ENCODE peak calls at places on chromosomes 1 and 21, in four cellular contexts. One of them, this sample, is unnamed.

GRCh38 chr1:30415171-30415940 is 308.0 kb downstream of the MATN1 start:
- DNase-seq in stomach: no peak
- DNase-seq in Panc1: no peak
- DNase-seq in breast epithelium: no peak
- DNase-seq in this sample: peak

GRCh38 chr1:26408604-26409003 is 2.0 kb upstream of the LIN28A start:
- DNase-seq in stomach: peak
- DNase-seq in breast epithelium: peak
- DNase-seq in Panc1: no peak
- DNase-seq in this sample: no peak

GRCh38 chr21:39668369-39668768 is 55.6 kb downstream of the B3GALT5 start:
- DNase-seq in stomach: no peak
- DNase-seq in breast epithelium: no peak
- DNase-seq in Panc1: no peak
- DNase-seq in this sample: no peak

GRCh38 chr1:107687846-107688753 is 276.9 kb downstream of the VAV3 start:
- DNase-seq in breast epithelium: no peak
- DNase-seq in stomach: no peak
- DNase-seq in Panc1: no peak
- DNase-seq in this sample: no peak

GRCh38 chr1:41400235-41400634 is 39.0 kb downstream of the FOXO6 start:
- DNase-seq in Panc1: no peak
- DNase-seq in breast epithelium: no peak
- DNase-seq in stomach: peak
- DNase-seq in this sample: no peak

GRCh38 chr1:112618114-112618720 is 724 bp downstream of the ST7L start:
- DNase-seq in Panc1: no peak
- DNase-seq in stomach: no peak
- DNase-seq in breast epithelium: no peak
- DNase-seq in this sample: no peak

GRCh38 chr1:54850082-54850730 is 36.8 kb downstream of the DHCR24 start:
- DNase-seq in breast epithelium: no peak
- DNase-seq in Panc1: no peak
- DNase-seq in stomach: no peak
- DNase-seq in this sample: no peak

GRCh38 chr1:24558902-24559791 is 3.3 kb downstream of the NCMAP start:
- DNase-seq in stomach: peak
- DNase-seq in Panc1: peak
- DNase-seq in breast epithelium: peak
- DNase-seq in this sample: no peak

GRCh38 chr1:227315500-227316346 is 2.6 kb downstream of the CDC42BPA start:
- DNase-seq in breast epithelium: no peak
- DNase-seq in Panc1: no peak
- DNase-seq in stomach: peak
- DNase-seq in this sample: no peak

GRCh38 chr1:54976747-54977146 is 3.7 kb upstream of the TMEM61 start:
- DNase-seq in stomach: peak
- DNase-seq in Panc1: no peak
- DNase-seq in breast epithelium: no peak
- DNase-seq in this sample: no peak

GRCh38 chr1:38919075-38919474 is 22.6 kb downstream of the RHBDL2 start:
- DNase-seq in Panc1: no peak
- DNase-seq in breast epithelium: no peak
- DNase-seq in stomach: no peak
- DNase-seq in this sample: no peak

GRCh38 chr1:10625076-10625475 is 150.3 kb downstream of the PEX14 start:
- DNase-seq in Panc1: no peak
- DNase-seq in breast epithelium: no peak
- DNase-seq in stomach: no peak
- DNase-seq in this sample: no peak

GRCh38 chr1:91637539-91637994 is 136.9 kb downstream of the CDC7 start:
- DNase-seq in stomach: no peak
- DNase-seq in breast epithelium: no peak
- DNase-seq in Panc1: no peak
- DNase-seq in this sample: no peak

GRCh38 chr1:72278461-72278860 is 3.9 kb downstream of the NEGR1 start:
- DNase-seq in stomach: no peak
- DNase-seq in breast epithelium: no peak
- DNase-seq in Panc1: no peak
- DNase-seq in this sample: no peak

GRCh38 chr1:8763888-8764287 is 53.6 kb downstream of the RERE start:
- DNase-seq in Panc1: no peak
- DNase-seq in stomach: no peak
- DNase-seq in breast epithelium: no peak
- DNase-seq in this sample: no peak

GRCh38 chr1:218991089-218991488 is 182.6 kb upstream of the LYPLAL1 start:
- DNase-seq in Panc1: no peak
- DNase-seq in breast epithelium: no peak
- DNase-seq in stomach: no peak
- DNase-seq in this sample: no peak

GRCh38 chr1:14296795-14297194 is 301.7 kb upstream of the KAZN start:
- DNase-seq in stomach: no peak
- DNase-seq in breast epithelium: no peak
- DNase-seq in Panc1: no peak
- DNase-seq in this sample: no peak

GRCh38 chr1:204821476-204821875 is 49.2 kb upstream of the NFASC start:
- DNase-seq in stomach: no peak
- DNase-seq in breast epithelium: no peak
- DNase-seq in Panc1: no peak
- DNase-seq in this sample: no peak

GRCh38 chr1:9410737-9411297 is 118.1 kb downstream of the SPSB1 start:
- DNase-seq in Panc1: no peak
- DNase-seq in stomach: no peak
- DNase-seq in breast epithelium: no peak
- DNase-seq in this sample: no peak

GRCh38 chr1:185376840-185377635 is 60.0 kb upstream of the IVNS1ABP start:
- DNase-seq in stomach: no peak
- DNase-seq in breast epithelium: no peak
- DNase-seq in Panc1: no peak
- DNase-seq in this sample: no peak

GRCh38 chr1:109668123-109668800 is 405 bp downstream of the GSTM2 start:
- DNase-seq in stomach: no peak
- DNase-seq in breast epithelium: no peak
- DNase-seq in Panc1: no peak
- DNase-seq in this sample: no peak

GRCh38 chr1:112496290-112496689 is 12.5 kb upstream of the WNT2B start:
- DNase-seq in Panc1: no peak
- DNase-seq in stomach: no peak
- DNase-seq in breast epithelium: no peak
- DNase-seq in this sample: no peak

GRCh38 chr21:43020771-43021170 is 46.4 kb downstream of the PKNOX1 start:
- DNase-seq in stomach: no peak
- DNase-seq in breast epithelium: no peak
- DNase-seq in Panc1: no peak
- DNase-seq in this sample: no peak

GRCh38 chr1:58266242-58266641 is 280.3 kb downstream of the OMA1 start:
- DNase-seq in stomach: no peak
- DNase-seq in Panc1: no peak
- DNase-seq in breast epithelium: no peak
- DNase-seq in this sample: no peak

GRCh38 chr1:19078503-19078902 is 122.0 kb upstream of the IFFO2 start:
- DNase-seq in stomach: no peak
- DNase-seq in Panc1: no peak
- DNase-seq in breast epithelium: no peak
- DNase-seq in this sample: no peak

GRCh38 chr1:19074361-19074901 is 118.0 kb upstream of the IFFO2 start:
- DNase-seq in stomach: no peak
- DNase-seq in Panc1: no peak
- DNase-seq in breast epithelium: peak
- DNase-seq in this sample: no peak

GRCh38 chr1:19074902-19075721 is 118.6 kb upstream of the IFFO2 start:
- DNase-seq in breast epithelium: peak
- DNase-seq in stomach: peak
- DNase-seq in Panc1: no peak
- DNase-seq in this sample: no peak

GRCh38 chr1:19079541-19079940 is 123.1 kb upstream of the IFFO2 start:
- DNase-seq in stomach: no peak
- DNase-seq in breast epithelium: no peak
- DNase-seq in Panc1: no peak
- DNase-seq in this sample: no peak

DNA sequence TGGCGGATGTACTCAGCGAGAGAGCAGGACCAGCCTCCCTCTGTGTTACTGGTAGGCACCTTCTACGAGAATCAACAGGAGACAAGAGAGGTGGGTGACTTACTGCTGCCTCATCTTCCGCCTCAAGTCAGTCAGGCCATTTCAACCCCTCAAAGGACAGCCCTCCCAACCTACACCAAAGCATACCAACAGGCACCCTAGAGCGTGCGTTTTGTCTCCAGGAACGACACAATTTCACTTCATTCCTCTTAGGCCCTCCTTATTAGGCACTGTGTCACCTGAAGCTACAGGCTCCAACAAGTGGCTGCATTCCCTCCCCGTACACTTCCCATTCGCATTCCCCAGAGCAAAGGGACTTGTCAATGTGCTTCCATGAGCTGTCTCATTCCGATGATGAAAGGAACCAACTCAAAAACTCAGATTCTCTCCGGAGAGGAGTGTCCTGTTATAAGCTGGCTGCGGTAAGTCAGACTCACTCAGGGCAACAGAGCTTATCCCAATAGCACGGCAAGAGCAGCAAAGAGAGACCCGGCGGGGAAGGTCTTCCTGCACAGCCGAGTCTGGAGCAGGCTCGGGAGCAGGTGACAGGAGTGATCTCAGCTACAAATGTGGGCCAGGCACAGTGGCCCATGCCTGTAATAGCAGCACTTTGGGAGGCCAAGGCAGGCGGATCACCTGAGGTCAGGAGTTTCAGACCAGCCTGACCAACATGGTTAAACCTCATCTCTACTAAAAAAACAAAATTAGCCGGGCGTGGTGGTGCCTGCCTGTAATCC is 120.6 kb upstream of the IFFO2 start:
- DNase-seq in breast epithelium: peak
- DNase-seq in Panc1: no peak
- DNase-seq in stomach: no peak
- DNase-seq in this sample: no peak
- TF ChIP-seq POLR2AphosphoS5 in breast epithelium: no peak
- TF ChIP-seq POLR2AphosphoS5 in Panc1: no peak
- TF ChIP-seq POLR2AphosphoS5 in stomach: no peak
- TF ChIP-seq POLR2AphosphoS5 in this sample: no peak

GRCh38 chr1:214989341-214989740 is 93.2 kb upstream of the KCNK2 start:
- DNase-seq in breast epithelium: no peak
- DNase-seq in Panc1: no peak
- DNase-seq in stomach: no peak
- DNase-seq in this sample: no peak

GRCh38 chr1:214990619-214991018 is 91.9 kb upstream of the KCNK2 start:
- DNase-seq in stomach: no peak
- DNase-seq in Panc1: no peak
- DNase-seq in breast epithelium: no peak
- DNase-seq in this sample: no peak

GRCh38 chr1:214991691-214992315 is 90.7 kb upstream of the KCNK2 start:
- DNase-seq in breast epithelium: no peak
- DNase-seq in stomach: no peak
- DNase-seq in Panc1: no peak
- DNase-seq in this sample: no peak

GRCh38 chr1:214997685-214998084 is 84.9 kb upstream of the KCNK2 start:
- DNase-seq in stomach: no peak
- DNase-seq in Panc1: no peak
- DNase-seq in breast epithelium: no peak
- DNase-seq in this sample: no peak

GRCh38 chr1:214993419-214993818 is 89.1 kb upstream of the KCNK2 start:
- DNase-seq in stomach: no peak
- DNase-seq in breast epithelium: no peak
- DNase-seq in Panc1: no peak
- DNase-seq in this sample: no peak
- TF ChIP-seq POLR2AphosphoS5 in stomach: no peak
- TF ChIP-seq POLR2AphosphoS5 in breast epithelium: no peak
- TF ChIP-seq POLR2AphosphoS5 in Panc1: no peak
- TF ChIP-seq POLR2AphosphoS5 in this sample: no peak

GRCh38 chr1:115336741-115337140 is 1.3 kb downstream of the NGF start:
- DNase-seq in stomach: no peak
- DNase-seq in breast epithelium: no peak
- DNase-seq in Panc1: no peak
- DNase-seq in this sample: no peak

GRCh38 chr1:115340879-115341278 is 2.8 kb upstream of the NGF start:
- DNase-seq in breast epithelium: no peak
- DNase-seq in stomach: no peak
- DNase-seq in Panc1: no peak
- DNase-seq in this sample: no peak

GRCh38 chr1:115338457-115338820 is 390 bp upstream of the NGF start:
- DNase-seq in Panc1: no peak
- DNase-seq in stomach: no peak
- DNase-seq in breast epithelium: no peak
- DNase-seq in this sample: no peak

GRCh38 chr1:115337276-115337632 is 795 bp downstream of the NGF start:
- DNase-seq in stomach: no peak
- DNase-seq in Panc1: no peak
- DNase-seq in breast epithelium: no peak
- DNase-seq in this sample: no peak

DNA sequence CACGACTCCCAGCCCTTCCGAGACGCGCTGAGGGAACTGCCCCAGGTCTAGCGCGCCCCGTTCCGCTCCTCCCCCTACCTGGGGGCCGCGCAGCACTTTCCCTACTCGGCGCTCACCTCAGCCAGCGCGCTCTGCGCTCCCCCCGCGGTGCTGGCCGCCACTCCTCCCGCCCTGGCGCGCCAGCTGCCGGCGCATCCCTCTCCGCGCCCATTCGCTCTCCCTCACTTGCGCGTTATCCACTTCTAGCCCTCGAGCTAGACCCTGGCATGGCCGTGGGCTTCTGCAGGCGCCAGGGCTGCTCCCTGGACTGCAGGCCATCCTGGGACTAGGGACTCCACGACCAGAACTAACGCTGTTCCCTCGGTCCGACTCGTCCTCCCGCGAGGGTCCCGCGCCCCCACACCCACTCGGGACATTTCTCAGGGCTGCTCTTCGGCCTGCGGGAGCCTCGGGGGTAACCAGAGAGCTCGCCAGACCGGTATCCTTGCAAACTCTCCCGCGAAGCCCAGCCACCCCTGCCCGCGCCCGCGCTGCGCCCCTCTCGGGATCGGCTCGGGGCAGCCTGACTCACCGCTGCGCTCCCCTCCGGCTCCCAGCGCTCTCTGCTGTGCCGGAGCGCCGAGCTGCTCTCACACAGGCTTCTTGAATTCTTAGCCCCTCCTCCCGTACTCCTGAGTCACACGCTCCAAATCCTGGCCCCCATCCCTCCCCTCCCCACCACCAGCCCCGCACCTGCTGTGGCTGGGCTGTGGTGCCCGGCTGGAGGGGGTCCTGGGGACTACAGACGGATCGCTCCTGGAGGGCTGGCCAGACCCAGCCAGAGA is at the start of gene NGF:
- DNase-seq in stomach: no peak
- DNase-seq in breast epithelium: no peak
- DNase-seq in Panc1: no peak
- DNase-seq in this sample: no peak
- TF ChIP-seq POLR2AphosphoS5 in stomach: peak
- TF ChIP-seq POLR2AphosphoS5 in breast epithelium: no peak
- TF ChIP-seq POLR2AphosphoS5 in Panc1: no peak
- TF ChIP-seq POLR2AphosphoS5 in this sample: peak

DNA sequence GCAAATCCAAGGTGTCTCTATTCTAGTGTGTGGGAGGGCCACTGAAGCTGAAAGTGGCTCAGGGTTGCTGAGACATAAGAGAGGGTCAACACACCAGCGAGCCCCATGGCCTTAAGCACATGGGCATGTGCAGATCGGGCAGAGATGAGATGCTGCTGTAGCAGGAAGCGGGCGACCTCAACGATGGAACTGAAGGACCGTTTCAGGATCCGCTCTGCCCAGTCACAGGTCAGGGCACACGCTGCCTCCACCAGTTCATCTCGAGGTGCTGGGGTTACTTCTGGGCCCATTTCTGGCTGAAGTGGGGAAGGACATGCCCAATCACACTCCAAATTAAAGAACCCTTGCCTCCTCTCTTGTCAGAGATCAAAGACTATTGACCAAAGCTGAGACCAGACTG is 3.5 kb downstream of the RFX5 start:
- DNase-seq in stomach: no peak
- DNase-seq in breast epithelium: no peak
- DNase-seq in Panc1: no peak
- DNase-seq in this sample: no peak
- TF ChIP-seq POLR2AphosphoS5 in stomach: no peak
- TF ChIP-seq POLR2AphosphoS5 in breast epithelium: no peak
- TF ChIP-seq POLR2AphosphoS5 in Panc1: no peak
- TF ChIP-seq POLR2AphosphoS5 in this sample: no peak